ENCODE peak calls at places on chromosome 3, in five cellular contexts. G, N, O, Q and S are unnamed samples.

GRCh38 chr3:124567168-124567567 is 163.1 kb upstream of the UMPS start:
- DNase-seq in G (no peak), N (no peak), O (no peak), Q (no peak), S (no peak)

GRCh38 chr3:87269723-87270122 is 6.7 kb downstream of the POU1F1 start:
- DNase-seq in N (no peak), G (no peak), Q (no peak), O (no peak), S (no peak)

GRCh38 chr3:129708328-129708861 is 101.9 kb upstream of the PLXND1 start:
- DNase-seq in O (peak), G (no peak), Q (no peak), N (no peak), S (no peak)

GRCh38 chr3:17602126-17602525 is 140.3 kb downstream of the TBC1D5 start:
- DNase-seq in O (no peak), N (no peak), G (no peak), Q (no peak), S (peak)

GRCh38 chr3:139520028-139520737 is 19.4 kb downstream of the RBP1 start:
- DNase-seq in O (no peak), N (no peak), Q (no peak), G (no peak), S (peak)

GRCh38 chr3:71227344-71227743 is 356.2 kb downstream of the FOXP1 start:
- DNase-seq in G (no peak), N (no peak), O (no peak), Q (no peak), S (no peak)

GRCh38 chr3:33186524-33187367 is 31.9 kb downstream of the SUSD5 start:
- DNase-seq in N (no peak), G (peak), O (no peak), Q (no peak), S (peak)

GRCh38 chr3:51340311-51340829 is 44.7 kb upstream of the MANF start:
- DNase-seq in Q (no peak), O (peak), N (no peak), G (peak), S (peak)

GRCh38 chr3:160739079-160739478 is 17.0 kb upstream of the PPM1L start:
- DNase-seq in G (no peak), O (no peak), N (no peak), Q (peak), S (no peak)

GRCh38 chr3:187987919-187988318 is 166.0 kb upstream of the LPP start:
- DNase-seq in Q (no peak), O (no peak), N (peak), G (no peak), S (no peak)

GRCh38 chr3:100702082-100703014 is 6.9 kb upstream of the TFG start:
- DNase-seq in N (no peak), Q (no peak), G (no peak), O (no peak), S (no peak)

GRCh38 chr3:156109989-156110388 is 10.4 kb upstream of the KCNAB1 start:
- DNase-seq in Q (no peak), G (no peak), N (no peak), O (no peak), S (no peak)

GRCh38 chr3:192850501-192850981 is 67.1 kb downstream of the MB21D2 start:
- DNase-seq in N (peak), O (no peak), Q (no peak), G (no peak), S (peak)

GRCh38 chr3:188819939-188820338 is 351.8 kb upstream of the TPRG1 start:
- DNase-seq in Q (no peak), G (peak), N (no peak), O (peak), S (no peak)